ENCODE peak calls at places on chromosomes 7 and 10, in ten cellular contexts. B is astrocyte, K is astrocyte of the spinal cord, U is pancreas, V is left ventricle myocardium inferior, S is cardiac muscle cell, P is progenitor cell of endocrine pancreas, F is B cell, H is AG09319, Z is neural progenitor cell. T is an unnamed sample.

GRCh38 chr10:63166742-63167258 is 33.7 kb downstream of the NRBF2 start:
- DNase-seq in B (peak), K (peak), U (no peak), V (no peak), S (peak), P (no peak), F (no peak), H (peak), Z (peak), T (peak)

GRCh38 chr7:57404967-57405421 is 45.0 kb upstream of the ZNF716 start:
- DNase-seq in B (no peak), K (no peak), U (peak), V (no peak), S (no peak), P (no peak), F (no peak), H (no peak), Z (no peak), T (no peak)

GRCh38 chr7:121752706-121753105 is 120.3 kb upstream of the PTPRZ1 start:
- DNase-seq in B (peak), K (peak), U (no peak), V (no peak), S (peak), P (no peak), F (no peak), H (no peak), Z (peak), T (no peak)

GRCh38 chr10:126059101-126059826 is 162.9 kb downstream of the FANK1 start:
- DNase-seq in B (peak), K (peak), U (no peak), V (no peak), S (no peak), P (no peak), F (no peak), H (no peak), Z (no peak), T (no peak)

GRCh38 chr10:96740579-96741281 is 20.4 kb upstream of the PIK3AP1 start:
- DNase-seq in B (no peak), K (no peak), U (no peak), V (peak), S (peak), P (no peak), F (peak), H (no peak), Z (no peak), T (no peak)

GRCh38 chr7:129118976-129119375 is 25.5 kb upstream of the TSPAN33 start:
- DNase-seq in B (no peak), K (no peak), U (no peak), V (no peak), S (no peak), P (no peak), F (no peak), H (no peak), Z (no peak), T (no peak)

GRCh38 chr10:13717936-13718772 is 131.4 kb downstream of the PRPF18 start:
- DNase-seq in B (peak), K (peak), U (peak), V (peak), S (peak), P (peak), F (no peak), H (peak), Z (no peak), T (no peak)

GRCh38 chr10:115321360-115321759 is 228.2 kb downstream of the ATRNL1 start:
- DNase-seq in B (no peak), K (no peak), U (no peak), V (no peak), S (no peak), P (no peak), F (no peak), H (no peak), Z (no peak), T (no peak)

GRCh38 chr10:109411897-109412296 is 511.4 kb downstream of the XPNPEP1 start:
- DNase-seq in B (no peak), K (no peak), U (no peak), V (no peak), S (no peak), P (no peak), F (no peak), H (no peak), Z (no peak), T (no peak)

GRCh38 chr7:16744518-16745250 is 8.9 kb upstream of the TSPAN13 start:
- DNase-seq in B (no peak), K (no peak), U (no peak), V (no peak), S (no peak), P (no peak), F (no peak), H (no peak), Z (peak), T (no peak)

GRCh38 chr7:57201895-57202210 is 69.6 kb upstream of the ZNF479 start:
- DNase-seq in B (no peak), K (no peak), U (peak), V (no peak), S (no peak), P (no peak), F (no peak), H (no peak), Z (no peak), T (no peak)

GRCh38 chr7:82373890-82374289 is 69.7 kb downstream of the CACNA2D1 start:
- DNase-seq in B (no peak), K (no peak), U (no peak), V (no peak), S (no peak), P (no peak), F (no peak), H (no peak), Z (no peak), T (no peak)

GRCh38 chr10:5940807-5941218 is 36.5 kb downstream of the IL15RA start:
- DNase-seq in B (no peak), K (no peak), U (no peak), V (no peak), S (no peak), P (no peak), F (no peak), H (no peak), Z (no peak), T (no peak)

GRCh38 chr10:88293073-88293472 is 290.0 kb downstream of the RNLS start:
- DNase-seq in B (peak), K (peak), U (no peak), V (no peak), S (no peak), P (no peak), F (no peak), H (no peak), Z (no peak), T (no peak)

GRCh38 chr10:36096571-36096970 is 454.5 kb upstream of the FZD8 start:
- DNase-seq in B (peak), K (peak), U (no peak), V (no peak), S (no peak), P (no peak), F (no peak), H (no peak), Z (no peak), T (no peak)

GRCh38 chr10:23516530-23516929 is 77.7 kb downstream of the OTUD1 start:
- DNase-seq in B (peak), K (peak), U (no peak), V (no peak), S (peak), P (no peak), F (no peak), H (no peak), Z (peak), T (peak)

GRCh38 chr10:100993986-100994708 is 5.5 kb upstream of the LZTS2 start:
- DNase-seq in B (no peak), K (peak), U (peak), V (no peak), S (peak), P (no peak), F (no peak), H (no peak), Z (peak), T (peak)

GRCh38 chr10:27285093-27285492 is 44.5 kb upstream of the ACBD5 start:
- DNase-seq in B (peak), K (peak), U (no peak), V (no peak), S (peak), P (no peak), F (no peak), H (no peak), Z (peak), T (no peak)

GRCh38 chr10:104242545-104242944 is 10.4 kb upstream of the CFAP43 start:
- DNase-seq in B (no peak), K (no peak), U (no peak), V (no peak), S (no peak), P (no peak), F (no peak), H (no peak), Z (no peak), T (no peak)

GRCh38 chr10:48322017-48322416 is 15.5 kb downstream of the MAPK8 start:
- DNase-seq in B (peak), K (no peak), U (no peak), V (no peak), S (no peak), P (no peak), F (no peak), H (no peak), Z (no peak), T (no peak)

GRCh38 chr7:71752171-71752935 is 620.4 kb downstream of the GALNT17 start:
- DNase-seq in B (no peak), K (no peak), U (peak), V (peak), S (peak), P (peak), F (no peak), H (no peak), Z (peak), T (peak)

DNA sequence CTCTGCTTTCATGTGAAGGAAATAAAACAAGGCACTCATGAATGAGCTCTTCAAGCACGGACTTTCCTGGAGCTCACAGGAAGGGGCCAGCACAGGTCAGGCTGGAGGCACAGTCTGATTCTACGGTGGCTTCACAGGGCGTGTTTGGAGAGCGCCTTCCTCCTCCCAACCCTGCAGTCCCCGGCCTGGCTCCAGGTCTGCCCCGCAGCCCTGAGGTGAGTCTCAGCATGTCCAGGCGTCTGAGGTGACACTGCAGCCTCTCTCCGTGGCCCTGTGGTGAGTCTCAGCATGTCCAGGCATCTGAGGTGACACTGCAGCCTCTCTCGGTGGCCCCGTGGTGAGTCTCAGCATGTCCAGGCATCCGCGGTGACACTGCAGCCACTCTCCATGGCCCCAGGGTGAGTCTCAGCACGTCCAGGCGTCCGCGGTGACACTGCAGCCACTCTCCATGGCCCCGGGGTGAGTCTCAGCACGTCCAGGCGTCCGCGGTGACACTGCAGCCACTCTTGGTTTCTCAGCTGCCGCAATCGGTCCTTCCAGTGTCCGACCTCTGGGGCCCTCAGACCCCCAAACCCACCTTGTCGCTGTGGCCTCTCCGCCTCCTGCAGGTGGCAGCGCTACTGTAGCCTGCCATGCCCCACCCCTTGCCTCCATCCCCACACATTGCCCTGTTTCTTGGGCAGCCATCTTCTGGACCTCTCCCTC is 381.7 kb downstream of the DNAJB6 start:
- DNase-seq in B (no peak), K (no peak), U (peak), V (no peak), S (no peak), P (no peak), F (no peak), H (no peak), Z (no peak), T (no peak)
- TF ChIP-seq CTCF in B (no peak), K (no peak), U (no peak), V (no peak), S (no peak), P (no peak), F (no peak), H (no peak), Z (no peak), T (no peak)

DNA sequence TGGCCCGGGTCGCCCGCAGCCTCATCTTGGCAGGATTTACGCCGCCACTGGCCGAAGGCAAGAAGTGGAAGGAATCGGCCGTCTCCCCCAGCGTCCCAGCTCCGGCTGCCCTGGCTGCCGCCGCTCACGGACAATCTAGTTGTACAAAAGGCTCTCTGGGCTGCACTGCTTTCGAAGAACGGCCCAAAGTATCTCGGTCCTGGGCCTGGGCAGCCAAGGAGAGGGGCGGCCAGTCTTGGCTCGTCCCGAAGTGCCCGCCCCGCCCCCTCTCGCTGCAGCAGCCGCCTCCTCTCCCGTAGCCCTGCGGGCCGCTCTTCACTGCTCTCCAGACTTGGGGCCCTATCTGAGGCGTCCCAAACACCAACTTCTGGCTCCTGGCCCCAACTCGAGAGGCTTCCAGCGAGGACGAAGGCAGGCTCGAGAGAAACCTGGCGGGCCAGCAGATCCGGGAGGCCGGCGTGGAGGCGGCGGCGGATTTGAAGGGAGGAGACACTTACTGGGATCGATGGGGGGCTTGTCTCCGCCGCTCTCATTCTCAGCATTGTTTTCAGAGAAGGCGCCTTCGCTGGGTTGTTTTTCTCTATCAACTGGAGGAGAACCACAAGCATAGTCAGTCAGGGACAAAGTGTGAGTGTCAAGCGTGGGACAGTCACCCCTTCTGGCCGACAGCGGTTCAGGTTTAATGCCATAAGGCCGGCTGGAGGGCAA is 802 bp downstream of the HOXA9 start:
- DNase-seq in B (no peak), K (no peak), U (peak), V (peak), S (no peak), P (no peak), F (no peak), H (no peak), Z (peak), T (peak)
- TF ChIP-seq CTCF in B (no peak), K (no peak), U (no peak), V (no peak), S (no peak), P (peak), F (no peak), H (no peak), Z (peak), T (no peak)

GRCh38 chr10:114255227-114255626 is 16.2 kb downstream of the VWA2 start:
- DNase-seq in B (no peak), K (no peak), U (no peak), V (no peak), S (no peak), P (no peak), F (no peak), H (no peak), Z (no peak), T (no peak)
- TF ChIP-seq CTCF in B (no peak), K (no peak), U (no peak), V (no peak), S (no peak), P (no peak), F (no peak), H (no peak), Z (no peak), T (no peak)

DNA sequence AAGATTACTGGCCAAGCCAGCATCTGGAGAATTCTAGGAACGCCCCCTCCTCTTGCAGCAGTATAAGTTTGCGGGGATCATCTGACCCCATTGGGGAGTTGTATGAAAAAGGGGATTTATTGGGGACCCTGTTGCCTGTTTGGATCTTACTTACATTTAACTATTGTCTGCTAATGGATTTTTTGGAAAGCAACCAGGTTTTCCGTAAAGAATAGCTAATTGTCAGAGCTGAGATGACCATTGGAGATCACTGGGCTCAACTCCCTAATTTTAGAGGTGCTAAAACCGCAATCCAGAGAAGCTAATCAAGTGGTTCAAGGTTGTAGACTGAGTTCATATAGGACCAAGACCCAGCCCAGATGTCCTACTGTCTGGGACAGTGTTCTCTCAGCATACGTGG is 38.8 kb downstream of the HTRA1 start:
- DNase-seq in B (no peak), K (no peak), U (no peak), V (no peak), S (no peak), P (no peak), F (no peak), H (no peak), Z (no peak), T (no peak)
- TF ChIP-seq CTCF in B (no peak), K (no peak), U (no peak), V (no peak), S (no peak), P (no peak), F (no peak), H (no peak), Z (no peak), T (no peak)

DNA sequence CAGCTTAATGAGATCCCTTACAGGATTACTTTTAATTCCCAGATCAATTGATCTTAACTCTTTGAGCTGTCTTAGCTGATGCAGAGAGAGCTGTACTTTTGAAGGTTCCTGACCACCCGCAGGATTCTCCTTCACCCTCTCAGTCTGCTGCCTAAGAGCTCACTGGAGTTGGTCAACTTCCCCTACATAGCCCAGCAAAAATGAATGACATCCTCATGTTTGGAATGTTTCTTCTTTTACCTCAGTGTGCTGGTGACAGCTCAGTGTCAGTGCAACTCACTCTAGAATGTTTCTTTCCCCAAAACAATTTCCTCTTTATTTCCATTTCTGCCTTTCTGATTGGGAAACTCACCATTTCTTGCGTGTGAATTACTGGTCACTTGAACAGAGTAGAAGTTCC is 48.7 kb downstream of the LSMEM1 start:
- DNase-seq in B (no peak), K (no peak), U (no peak), V (no peak), S (no peak), P (no peak), F (no peak), H (no peak), Z (no peak), T (no peak)
- TF ChIP-seq CTCF in B (no peak), K (no peak), U (no peak), V (no peak), S (no peak), P (no peak), F (no peak), H (no peak), Z (no peak), T (no peak)

GRCh38 chr7:107168233-107169119 is at the start of gene HBP1:
- DNase-seq in B (peak), K (peak), U (peak), V (peak), S (peak), P (peak), F (peak), H (peak), Z (peak), T (peak)
- TF ChIP-seq CTCF in B (no peak), K (no peak), U (no peak), V (no peak), S (no peak), P (no peak), F (no peak), H (no peak), Z (no peak), T (no peak)

DNA sequence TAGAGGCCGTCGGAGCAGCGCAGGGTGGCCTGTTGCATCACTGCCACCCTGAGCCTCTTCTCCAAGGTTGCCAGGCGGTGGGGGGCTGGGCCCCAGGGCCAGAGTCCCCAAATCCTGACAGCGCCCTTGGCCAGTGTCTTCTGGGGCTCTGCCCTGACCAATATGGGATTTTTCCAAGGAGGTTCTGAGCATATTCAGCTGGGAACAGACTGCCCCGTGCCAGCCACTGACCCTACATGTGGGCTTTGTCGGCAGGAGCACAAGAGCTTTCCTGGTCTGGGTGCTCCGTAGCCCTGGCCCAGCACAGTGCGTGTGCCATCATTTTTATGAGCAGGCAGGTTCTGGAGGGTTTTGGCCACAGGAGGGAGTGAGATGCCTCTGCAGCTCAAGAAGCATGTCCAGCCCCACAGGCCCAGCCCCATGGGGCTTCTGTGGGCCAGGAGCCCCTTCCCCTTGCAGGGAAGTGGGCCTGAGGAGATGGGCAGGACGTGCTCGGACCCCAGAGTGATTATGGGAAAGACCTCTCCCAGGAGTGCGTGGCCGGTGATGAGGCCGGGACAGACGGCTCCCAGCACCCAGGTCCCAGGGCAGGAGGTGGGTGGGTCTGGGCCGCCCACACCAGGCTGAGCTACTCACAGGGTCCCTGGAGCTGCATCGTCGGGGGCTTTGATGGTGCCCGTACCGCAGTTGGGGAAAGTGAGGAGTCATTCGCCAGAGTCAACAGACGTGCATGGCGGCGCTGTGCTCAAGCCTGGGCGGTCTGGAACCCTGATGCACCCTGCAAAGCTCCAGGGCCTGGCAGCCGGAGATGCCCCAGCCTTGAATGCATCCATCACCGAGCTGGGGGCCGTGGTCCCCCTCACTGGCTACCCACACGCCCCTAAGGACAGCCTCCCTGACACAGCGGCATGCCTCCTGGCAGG is 66.6 kb downstream of the PWWP2B start:
- DNase-seq in B (no peak), K (no peak), U (peak), V (no peak), S (no peak), P (no peak), F (peak), H (no peak), Z (no peak), T (no peak)
- TF ChIP-seq CTCF in B (no peak), K (peak), U (no peak), V (peak), S (peak), P (no peak), F (no peak), H (peak), Z (peak), T (no peak)